ENCODE peak calls at places on chromosomes 2 and 18, in four cellular contexts. R is SK-N-DZ; J is SK-MEL-5; F is stimulated activated CD4-positive, alpha-beta T cell treated with anti-CD3 and anti-CD28 coated beads, Interleukin-2, amount 100 ng/mL, for 48 hours. L is an unnamed sample.
A peak's percentile ranks its signal among the peaks of the same experiment; 100 is the strongest.

GRCh38 chr2:189836644-189837043 is 52.4 kb downstream of the PMS1 start:
- DNase-seq in J (no peak), F (no peak), R (no peak), L (no peak)

GRCh38 chr2:40953341-40953740 is 501.5 kb upstream of the SLC8A1 start:
- DNase-seq in F (no peak), J (no peak), R (no peak), L (no peak)

GRCh38 chr2:179272406-179273192 is 8.0 kb upstream of the SESTD1 start:
- DNase-seq in J (peak; percentile 83), R (no peak), F (no peak), L (no peak)

GRCh38 chr2:26582890-26583289 is 58.3 kb downstream of the CIB4 start:
- DNase-seq in J (no peak), R (no peak), F (no peak), L (no peak)

GRCh38 chr2:18123577-18123976 is 245.1 kb downstream of the KCNS3 start:
- DNase-seq in F (no peak), R (no peak), J (no peak), L (no peak)

GRCh38 chr2:127661949-127662510 is 13.3 kb downstream of the LIMS2 start:
- DNase-seq in J (no peak), R (no peak), F (no peak), L (no peak)

GRCh38 chr2:44918095-44918775 is 23.3 kb upstream of the SIX3 start:
- DNase-seq in J (no peak), R (no peak), F (no peak), L (no peak)

GRCh38 chr18:46632401-46633089 is 24.5 kb downstream of the LOXHD1 start:
- DNase-seq in J (peak; percentile 26), R (no peak), F (no peak), L (no peak)

GRCh38 chr2:159073256-159073655 is 104.8 kb downstream of the TANC1 start:
- DNase-seq in F (no peak), J (peak; percentile 93), R (no peak), L (no peak)

GRCh38 chr18:5298156-5298852 is 2.8 kb upstream of the ZBTB14 start:
- DNase-seq in J (peak; percentile 55), R (no peak), F (no peak), L (no peak)

GRCh38 chr2:235594041-235594440 is 100.2 kb downstream of the AGAP1 start:
- DNase-seq in F (no peak), R (peak; percentile 67), J (peak; percentile 85), L (peak; percentile 75)